ENCODE peak calls at places on chromosomes 12 and 14, in five cellular contexts. One of them, this sample, is unnamed.

GRCh38 chr14:36657409-36658090 is 4.1 kb upstream of the PAX9 start:
- DNase-seq in adrenal gland: no peak
- DNase-seq in lower leg skin: no peak
- DNase-seq in A549: no peak
- DNase-seq in HFFc6: no peak
- DNase-seq in this sample: no peak

GRCh38 chr14:68619805-68620574 is 172.9 kb downstream of the ZFP36L1 start:
- DNase-seq in HFFc6: peak
- DNase-seq in lower leg skin: no peak
- DNase-seq in A549: peak
- DNase-seq in adrenal gland: peak
- DNase-seq in this sample: no peak

GRCh38 chr14:24183014-24183481 is 5.6 kb downstream of the IPO4 start:
- DNase-seq in adrenal gland: no peak
- DNase-seq in A549: no peak
- DNase-seq in lower leg skin: no peak
- DNase-seq in HFFc6: no peak
- DNase-seq in this sample: no peak

GRCh38 chr14:22887990-22888378 is 5.0 kb downstream of the REM2 start:
- DNase-seq in adrenal gland: no peak
- DNase-seq in A549: no peak
- DNase-seq in HFFc6: no peak
- DNase-seq in lower leg skin: no peak
- DNase-seq in this sample: no peak

GRCh38 chr14:77580964-77581505 is 35.4 kb downstream of the SPTLC2 start:
- DNase-seq in HFFc6: peak
- DNase-seq in A549: no peak
- DNase-seq in lower leg skin: no peak
- DNase-seq in adrenal gland: no peak
- DNase-seq in this sample: peak

GRCh38 chr12:76030378-76031080 is 1.0 kb downstream of the PHLDA1 start:
- DNase-seq in A549: peak
- DNase-seq in lower leg skin: no peak
- DNase-seq in HFFc6: peak
- DNase-seq in adrenal gland: peak
- DNase-seq in this sample: no peak

GRCh38 chr14:54881235-54881760 is 21.3 kb downstream of the GCH1 start:
- DNase-seq in adrenal gland: no peak
- DNase-seq in A549: no peak
- DNase-seq in lower leg skin: no peak
- DNase-seq in HFFc6: no peak
- DNase-seq in this sample: peak

GRCh38 chr12:95881331-95881955 is 22.7 kb downstream of the SNRPF start:
- DNase-seq in lower leg skin: no peak
- DNase-seq in HFFc6: peak
- DNase-seq in A549: no peak
- DNase-seq in adrenal gland: no peak
- DNase-seq in this sample: peak

GRCh38 chr14:106094654-106095189 is 568.3 kb downstream of the TMEM121 start:
- DNase-seq in HFFc6: no peak
- DNase-seq in adrenal gland: no peak
- DNase-seq in lower leg skin: no peak
- DNase-seq in A549: peak
- DNase-seq in this sample: no peak

GRCh38 chr12:2551097-2551496 is 243.7 kb upstream of the FKBP4 start:
- DNase-seq in HFFc6: no peak
- DNase-seq in adrenal gland: no peak
- DNase-seq in A549: no peak
- DNase-seq in lower leg skin: no peak
- DNase-seq in this sample: no peak

GRCh38 chr14:37550511-37550910 is 44.5 kb downstream of the FOXA1 start:
- DNase-seq in HFFc6: peak
- DNase-seq in lower leg skin: no peak
- DNase-seq in A549: no peak
- DNase-seq in adrenal gland: no peak
- DNase-seq in this sample: peak

GRCh38 chr12:42507589-42507988 is 82.0 kb downstream of the PRICKLE1 start:
- DNase-seq in A549: no peak
- DNase-seq in adrenal gland: no peak
- DNase-seq in lower leg skin: no peak
- DNase-seq in HFFc6: no peak
- DNase-seq in this sample: no peak

GRCh38 chr12:22234561-22234960 is 99.9 kb downstream of the ST8SIA1 start:
- DNase-seq in adrenal gland: no peak
- DNase-seq in lower leg skin: peak
- DNase-seq in HFFc6: no peak
- DNase-seq in A549: no peak
- DNase-seq in this sample: peak

GRCh38 chr12:115325858-115326257 is 641.9 kb upstream of the TBX3 start:
- DNase-seq in lower leg skin: no peak
- DNase-seq in A549: no peak
- DNase-seq in HFFc6: no peak
- DNase-seq in adrenal gland: no peak
- DNase-seq in this sample: no peak

GRCh38 chr12:75666980-75667359 is 155.6 kb upstream of the KRR1 start:
- DNase-seq in HFFc6: peak
- DNase-seq in A549: no peak
- DNase-seq in lower leg skin: no peak
- DNase-seq in adrenal gland: no peak
- DNase-seq in this sample: peak

GRCh38 chr14:76773188-76773885 is 12.1 kb downstream of the VASH1 start:
- DNase-seq in adrenal gland: peak
- DNase-seq in lower leg skin: peak
- DNase-seq in A549: peak
- DNase-seq in HFFc6: peak
- DNase-seq in this sample: peak

GRCh38 chr14:103095210-103095778 is 769 bp downstream of the EXOC3L4 start:
- DNase-seq in adrenal gland: no peak
- DNase-seq in A549: no peak
- DNase-seq in lower leg skin: no peak
- DNase-seq in HFFc6: no peak
- DNase-seq in this sample: no peak

GRCh38 chr12:115199831-115200230 is 515.9 kb upstream of the TBX3 start:
- DNase-seq in lower leg skin: no peak
- DNase-seq in A549: no peak
- DNase-seq in HFFc6: peak
- DNase-seq in adrenal gland: no peak
- DNase-seq in this sample: no peak

GRCh38 chr14:70653662-70654061 is 11.9 kb downstream of the TTC9 start:
- DNase-seq in A549: no peak
- DNase-seq in lower leg skin: no peak
- DNase-seq in HFFc6: no peak
- DNase-seq in adrenal gland: no peak
- DNase-seq in this sample: no peak

GRCh38 chr14:30608533-30609006 is 13.5 kb upstream of the SCFD1 start:
- DNase-seq in A549: peak
- DNase-seq in HFFc6: peak
- DNase-seq in lower leg skin: no peak
- DNase-seq in adrenal gland: no peak
- DNase-seq in this sample: peak

GRCh38 chr14:63737582-63738006 is 9.7 kb upstream of the SGPP1 start:
- DNase-seq in adrenal gland: no peak
- DNase-seq in lower leg skin: no peak
- DNase-seq in A549: no peak
- DNase-seq in HFFc6: no peak
- DNase-seq in this sample: no peak

GRCh38 chr12:2526371-2526770 is 268.4 kb upstream of the FKBP4 start:
- DNase-seq in adrenal gland: no peak
- DNase-seq in lower leg skin: no peak
- DNase-seq in A549: no peak
- DNase-seq in HFFc6: no peak
- DNase-seq in this sample: no peak

GRCh38 chr12:132788375-132789098 is 26.9 kb upstream of the ANKLE2 start:
- DNase-seq in lower leg skin: no peak
- DNase-seq in adrenal gland: no peak
- DNase-seq in HFFc6: no peak
- DNase-seq in A549: no peak
- DNase-seq in this sample: no peak

GRCh38 chr14:60095781-60096450 is 4.2 kb downstream of the PCNX4 start:
- DNase-seq in HFFc6: peak
- DNase-seq in A549: no peak
- DNase-seq in adrenal gland: no peak
- DNase-seq in lower leg skin: no peak
- DNase-seq in this sample: no peak

GRCh38 chr12:118013283-118013682 is 3.2 kb upstream of the RFC5 start:
- DNase-seq in A549: no peak
- DNase-seq in HFFc6: no peak
- DNase-seq in adrenal gland: no peak
- DNase-seq in lower leg skin: no peak
- DNase-seq in this sample: no peak

GRCh38 chr12:102388469-102388868 is 91.9 kb downstream of the IGF1 start:
- DNase-seq in adrenal gland: no peak
- DNase-seq in lower leg skin: no peak
- DNase-seq in A549: no peak
- DNase-seq in HFFc6: peak
- DNase-seq in this sample: no peak

GRCh38 chr14:44589180-44589579 is 82.1 kb upstream of the FSCB start:
- DNase-seq in A549: no peak
- DNase-seq in HFFc6: no peak
- DNase-seq in lower leg skin: no peak
- DNase-seq in adrenal gland: no peak
- DNase-seq in this sample: no peak

GRCh38 chr14:104639889-104640548 is 35.4 kb upstream of the TMEM179 start:
- DNase-seq in adrenal gland: peak
- DNase-seq in lower leg skin: peak
- DNase-seq in A549: peak
- DNase-seq in HFFc6: peak
- DNase-seq in this sample: peak

GRCh38 chr14:100726812-100727564 is at the start of gene DLK1:
- DNase-seq in HFFc6: no peak
- DNase-seq in A549: no peak
- DNase-seq in adrenal gland: no peak
- DNase-seq in lower leg skin: no peak
- DNase-seq in this sample: no peak

GRCh38 chr12:103013741-103014140 is 56.3 kb downstream of the ASCL1 start:
- DNase-seq in HFFc6: no peak
- DNase-seq in A549: no peak
- DNase-seq in adrenal gland: no peak
- DNase-seq in lower leg skin: no peak
- DNase-seq in this sample: no peak

GRCh38 chr14:89672636-89673279 is 255.7 kb upstream of the FOXN3 start:
- DNase-seq in lower leg skin: no peak
- DNase-seq in A549: no peak
- DNase-seq in adrenal gland: no peak
- DNase-seq in HFFc6: no peak
- DNase-seq in this sample: no peak

GRCh38 chr12:52246720-52247621 is 13.9 kb downstream of the KRT7 start:
- DNase-seq in lower leg skin: no peak
- DNase-seq in A549: peak
- DNase-seq in adrenal gland: peak
- DNase-seq in HFFc6: no peak
- DNase-seq in this sample: no peak

GRCh38 chr12:103745962-103746361 is 95.1 kb downstream of the NT5DC3 start:
- DNase-seq in adrenal gland: no peak
- DNase-seq in lower leg skin: no peak
- DNase-seq in A549: peak
- DNase-seq in HFFc6: no peak
- DNase-seq in this sample: no peak

GRCh38 chr12:57896437-57897201 is 44.7 kb upstream of the ATP23 start:
- DNase-seq in lower leg skin: peak
- DNase-seq in adrenal gland: peak
- DNase-seq in A549: peak
- DNase-seq in HFFc6: peak
- DNase-seq in this sample: no peak

GRCh38 chr14:29805415-29806123 is 122.1 kb downstream of the PRKD1 start:
- DNase-seq in A549: peak
- DNase-seq in HFFc6: peak
- DNase-seq in lower leg skin: peak
- DNase-seq in adrenal gland: peak
- DNase-seq in this sample: peak

GRCh38 chr14:89844508-89844907 is 110.0 kb downstream of the EFCAB11 start:
- DNase-seq in adrenal gland: no peak
- DNase-seq in lower leg skin: no peak
- DNase-seq in HFFc6: no peak
- DNase-seq in A549: no peak
- DNase-seq in this sample: no peak

GRCh38 chr14:98919431-98919830 is 352.6 kb downstream of the BCL11B start:
- DNase-seq in A549: no peak
- DNase-seq in adrenal gland: no peak
- DNase-seq in HFFc6: no peak
- DNase-seq in lower leg skin: no peak
- DNase-seq in this sample: no peak
- TF ChIP-seq CTCF in A549: no peak
- TF ChIP-seq CTCF in adrenal gland: no peak
- TF ChIP-seq CTCF in HFFc6: no peak
- TF ChIP-seq CTCF in lower leg skin: no peak
- TF ChIP-seq CTCF in this sample: no peak

GRCh38 chr12:80627773-80628172 is 79.7 kb upstream of the MYF6 start:
- DNase-seq in adrenal gland: no peak
- DNase-seq in A549: no peak
- DNase-seq in HFFc6: peak
- DNase-seq in lower leg skin: no peak
- DNase-seq in this sample: peak

GRCh38 chr12:80636832-80637231 is 70.6 kb upstream of the MYF6 start:
- DNase-seq in A549: no peak
- DNase-seq in lower leg skin: no peak
- DNase-seq in HFFc6: no peak
- DNase-seq in adrenal gland: no peak
- DNase-seq in this sample: no peak

GRCh38 chr12:80634903-80635302 is 72.5 kb upstream of the MYF6 start:
- DNase-seq in HFFc6: no peak
- DNase-seq in lower leg skin: no peak
- DNase-seq in A549: no peak
- DNase-seq in adrenal gland: no peak
- DNase-seq in this sample: no peak

GRCh38 chr12:80632835-80633234 is 74.6 kb upstream of the MYF6 start:
- DNase-seq in A549: peak
- DNase-seq in adrenal gland: no peak
- DNase-seq in HFFc6: no peak
- DNase-seq in lower leg skin: no peak
- DNase-seq in this sample: no peak
- TF ChIP-seq CTCF in A549: peak
- TF ChIP-seq CTCF in adrenal gland: no peak
- TF ChIP-seq CTCF in HFFc6: peak
- TF ChIP-seq CTCF in lower leg skin: no peak
- TF ChIP-seq CTCF in this sample: peak

GRCh38 chr14:95055318-95055717 is 102.0 kb downstream of the DICER1 start:
- DNase-seq in lower leg skin: no peak
- DNase-seq in HFFc6: no peak
- DNase-seq in adrenal gland: no peak
- DNase-seq in A549: no peak
- DNase-seq in this sample: no peak
- TF ChIP-seq CTCF in lower leg skin: no peak
- TF ChIP-seq CTCF in HFFc6: no peak
- TF ChIP-seq CTCF in adrenal gland: no peak
- TF ChIP-seq CTCF in A549: no peak
- TF ChIP-seq CTCF in this sample: no peak

DNA sequence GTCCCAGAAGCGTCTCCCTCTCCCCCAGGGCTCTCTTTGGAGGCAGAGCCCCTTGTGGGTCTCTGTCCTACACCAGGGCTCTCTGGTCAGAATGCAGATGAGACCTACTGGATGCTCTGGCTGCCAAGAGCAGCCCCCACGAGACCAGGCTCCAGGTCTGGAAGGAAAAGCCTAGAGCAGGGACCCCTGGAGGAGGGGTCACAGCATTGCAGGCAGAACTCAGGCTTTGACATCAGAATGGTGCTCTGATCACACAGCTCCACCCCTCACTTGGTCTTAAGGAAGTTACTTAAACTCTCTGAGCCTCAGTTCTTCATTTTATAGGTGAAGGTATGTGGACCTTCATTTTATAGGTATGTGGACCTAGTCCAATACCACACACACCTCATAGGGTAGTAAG is 83.1 kb downstream of the ARL6IP4 start:
- DNase-seq in HFFc6: no peak
- DNase-seq in lower leg skin: no peak
- DNase-seq in A549: peak
- DNase-seq in adrenal gland: no peak
- DNase-seq in this sample: no peak
- TF ChIP-seq CTCF in HFFc6: peak
- TF ChIP-seq CTCF in lower leg skin: no peak
- TF ChIP-seq CTCF in A549: no peak
- TF ChIP-seq CTCF in adrenal gland: peak
- TF ChIP-seq CTCF in this sample: peak